ENCODE peak calls at places on chromosomes 2 and 18, in nine cellular contexts. G, X, K, A, F, V, H, Q and W are unnamed samples.

GRCh38 chr2:164430166-164430783 is 191.0 kb downstream of the GRB14 start:
- DNase-seq in G (peak; percentile 0), X (no peak), K (peak; percentile 68), A (no peak), F (no peak), V (no peak), H (peak; percentile 69), Q (no peak), W (no peak)

GRCh38 chr2:88452151-88452851 is at the start of gene FOXI3:
- DNase-seq in G (no peak), X (no peak), K (peak; percentile 76), A (no peak), F (no peak), V (no peak), H (no peak), Q (peak; percentile 30), W (peak; percentile 51)

GRCh38 chr2:122753341-122753740 is 997.9 kb downstream of the TSN start:
- DNase-seq in G (no peak), X (no peak), K (no peak), A (no peak), F (no peak), V (no peak), H (no peak), Q (no peak), W (no peak)

GRCh38 chr2:124035001-124035400 is 9.9 kb downstream of the CNTNAP5 start:
- DNase-seq in G (no peak), X (no peak), K (no peak), A (no peak), F (no peak), V (no peak), H (peak; percentile 5), Q (no peak), W (no peak)

GRCh38 chr2:102657770-102658169 is 38.4 kb downstream of the SLC9A2 start:
- DNase-seq in G (no peak), X (no peak), K (no peak), A (no peak), F (no peak), V (no peak), H (no peak), Q (no peak), W (no peak)

GRCh38 chr2:191649519-191649918 is 28.4 kb upstream of the NABP1 start:
- DNase-seq in G (no peak), X (no peak), K (no peak), A (no peak), F (no peak), V (no peak), H (no peak), Q (no peak), W (no peak)

GRCh38 chr18:35099911-35100310 is 58.7 kb downstream of the MAPRE2 start:
- DNase-seq in G (no peak), X (no peak), K (no peak), A (no peak), F (no peak), V (no peak), H (peak; percentile 58), Q (no peak), W (no peak)

GRCh38 chr2:198639580-198639979 is 818.2 kb downstream of the SATB2 start:
- DNase-seq in G (no peak), X (no peak), K (no peak), A (no peak), F (no peak), V (no peak), H (no peak), Q (no peak), W (no peak)

GRCh38 chr2:216743781-216744180 is 48.4 kb upstream of the IGFBP5 start:
- DNase-seq in G (no peak), X (no peak), K (no peak), A (no peak), F (no peak), V (no peak), H (no peak), Q (no peak), W (no peak)